ENCODE peak calls at places on chromosomes 5 and 9, in six cellular contexts. M, U, N, F, T and H are unnamed samples.

GRCh38 chr5:125186911-125187375 is 440.5 kb upstream of the ZNF608 start:
- DNase-seq in F (no peak), T (no peak), M (no peak), N (no peak), U (no peak), H (no peak)

GRCh38 chr5:142006363-142007236 is 6.2 kb downstream of the GNPDA1 start:
- DNase-seq in F (no peak), M (no peak), T (no peak), N (no peak), U (no peak), H (peak; percentile 31)

GRCh38 chr9:20898885-20899554 is 132.4 kb downstream of the HACD4 start:
- DNase-seq in T (no peak), M (no peak), F (peak; percentile 70), N (no peak), U (no peak), H (no peak)

GRCh38 chr9:87336914-87337333 is 160.7 kb upstream of the DAPK1 start:
- DNase-seq in F (peak; percentile 77), N (peak; percentile 75), U (peak; percentile 13), T (peak; percentile 41), M (peak; percentile 44), H (peak; percentile 68)

GRCh38 chr9:88732128-88732527 is 197.2 kb downstream of the NXNL2 start:
- DNase-seq in M (no peak), T (no peak), F (peak; percentile 91), U (no peak), N (no peak), H (no peak)

GRCh38 chr9:34986541-34987047 is 3.0 kb upstream of the DNAJB5 start:
- DNase-seq in T (no peak), N (no peak), F (peak; percentile 23), U (no peak), M (no peak), H (peak; percentile 76)

GRCh38 chr5:96823900-96824351 is 16.2 kb upstream of the ERAP1 start:
- DNase-seq in M (peak; percentile 23), N (peak; percentile 25), U (no peak), F (peak; percentile 60), T (no peak), H (no peak)

GRCh38 chr9:19371942-19372341 is 8.1 kb downstream of the RPS6 start:
- DNase-seq in F (no peak), U (no peak), T (no peak), N (no peak), M (no peak), H (peak; percentile 69)

GRCh38 chr5:165863267-165863666 is 2357.8 kb downstream of the MAT2B start:
- DNase-seq in F (no peak), U (no peak), M (no peak), T (no peak), N (no peak), H (no peak)

DNA sequence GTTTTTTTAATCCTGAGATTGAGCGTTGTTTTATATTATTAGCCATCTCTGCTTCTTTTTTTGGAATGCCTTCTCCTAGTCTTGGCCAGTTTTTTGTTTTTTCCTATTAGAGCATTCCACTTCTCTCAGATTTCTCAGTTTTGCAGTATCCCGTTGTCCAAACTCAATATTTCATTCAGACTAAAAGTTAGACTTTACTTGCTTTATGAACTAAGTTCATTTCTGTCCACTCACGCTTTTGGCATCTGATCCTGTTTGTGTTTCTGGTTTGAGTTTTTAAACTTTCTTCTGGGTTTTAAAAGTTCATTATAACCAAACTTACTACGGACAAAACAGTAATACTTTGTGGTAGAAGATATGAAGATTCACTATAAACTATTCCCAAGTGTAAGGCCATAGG is 288.3 kb upstream of the MPDZ start:
- DNase-seq in T (no peak), M (no peak), U (no peak), F (peak; percentile 45), N (no peak), H (no peak)
- H3K4me3 ChIP-seq in T (no peak overlapping the region), M (no peak overlapping the region), U (no peak overlapping the region), F (peak overlapping the region; percentile 20), N (no peak overlapping the region), H (no peak overlapping the region)

GRCh38 chr5:62714246-62714645 is 135.6 kb downstream of the LRRC70 start:
- DNase-seq in M (no peak), U (no peak), T (no peak), F (no peak), N (no peak), H (no peak)

GRCh38 chr5:62718368-62718767 is 139.7 kb downstream of the LRRC70 start:
- DNase-seq in U (no peak), F (no peak), N (no peak), M (no peak), T (peak; percentile 18), H (no peak)

GRCh38 chr5:62720036-62720441 is 141.4 kb downstream of the LRRC70 start:
- DNase-seq in F (peak; percentile 25), U (peak; percentile 34), N (peak; percentile 30), T (peak; percentile 55), M (peak; percentile 37), H (peak; percentile 17)

GRCh38 chr5:62719061-62719730 is 140.6 kb downstream of the LRRC70 start:
- DNase-seq in N (no peak), M (no peak), T (no peak), F (no peak), U (no peak), H (no peak)

DNA sequence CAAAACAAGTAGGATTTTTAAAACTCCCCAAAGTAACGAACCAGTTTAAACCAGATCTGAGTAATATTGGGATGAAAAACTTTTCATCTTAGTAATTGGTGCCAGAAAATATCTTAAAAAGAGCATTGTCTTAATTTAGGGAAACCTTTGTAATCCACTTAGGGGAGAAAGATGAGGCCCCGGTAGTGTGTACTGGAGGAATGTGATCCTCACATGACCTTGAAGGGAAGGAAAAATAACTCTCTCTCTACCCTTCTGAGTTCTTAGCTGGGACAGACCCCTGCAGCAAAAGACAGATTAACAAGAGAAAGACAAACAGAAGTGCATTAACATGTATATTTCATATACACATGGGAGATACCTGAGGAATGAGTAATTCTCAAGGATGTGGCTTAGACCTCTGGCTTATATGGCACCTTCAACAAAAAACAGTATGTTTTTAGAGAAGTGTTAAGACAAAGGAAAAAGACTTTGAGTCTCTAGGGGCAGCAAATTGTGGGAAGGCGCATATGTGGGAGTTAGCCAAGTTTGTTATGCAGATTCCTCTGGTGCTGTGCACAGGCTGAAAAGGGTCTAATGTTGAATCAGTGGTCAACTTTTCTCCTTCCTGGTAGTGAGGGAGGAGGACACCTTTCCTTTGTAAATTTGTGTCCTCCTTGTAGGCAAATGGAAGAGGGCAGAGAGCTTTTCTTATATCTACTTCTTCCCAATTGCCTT is 138.8 kb downstream of the LRRC70 start:
- DNase-seq in U (no peak), F (no peak), N (no peak), M (no peak), T (no peak), H (peak; percentile 51)
- TF ChIP-seq MYC in U (no peak), F (no peak), N (no peak), M (no peak), T (no peak), H (no peak)

DNA sequence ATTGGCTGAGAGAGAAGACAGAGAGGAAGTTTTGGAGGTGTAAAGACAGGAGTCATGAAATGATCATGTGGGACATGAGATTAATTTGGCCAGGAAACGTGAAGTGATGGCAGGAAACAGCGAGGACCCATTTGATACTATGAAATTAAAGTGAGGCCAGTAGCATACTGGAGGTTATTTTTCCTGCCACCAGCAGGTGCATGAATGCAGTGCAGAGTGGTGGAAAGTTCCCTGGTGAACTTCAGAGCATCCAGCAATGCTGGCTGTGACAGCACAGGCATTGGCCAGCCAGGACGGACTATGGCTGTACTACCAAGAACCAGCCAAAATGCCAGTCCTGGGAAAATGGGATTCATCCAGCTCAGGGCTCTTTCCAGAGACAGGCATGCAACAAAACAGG is 152.2 kb downstream of the SYK start:
- DNase-seq in M (no peak), T (no peak), U (no peak), N (no peak), F (no peak), H (no peak)
- TF ChIP-seq CTCF in M (no peak), T (no peak), U (no peak), N (no peak), F (no peak), H (no peak)

GRCh38 chr9:98810106-98810840 is 2.8 kb downstream of the GALNT12 start:
- DNase-seq in N (no peak), F (no peak), M (no peak), T (peak; percentile 62), U (no peak), H (no peak)
- H3K4me3 ChIP-seq in N (no peak overlapping the region), F (no peak overlapping the region), M (no peak overlapping the region), T (no peak overlapping the region), U (no peak overlapping the region), H (no peak overlapping the region)

GRCh38 chr5:43172779-43173178 is 19.2 kb upstream of the NIM1K start:
- DNase-seq in N (no peak), U (no peak), F (no peak), T (no peak), M (no peak), H (no peak)

GRCh38 chr5:43171926-43172325 is 20.1 kb upstream of the NIM1K start:
- DNase-seq in N (no peak), F (peak; percentile 15), U (no peak), M (no peak), T (no peak), H (no peak)

GRCh38 chr5:43179836-43180235 is 12.2 kb upstream of the NIM1K start:
- DNase-seq in N (no peak), M (no peak), U (no peak), F (no peak), T (no peak), H (no peak)

GRCh38 chr5:43171441-43171840 is 20.6 kb upstream of the NIM1K start:
- DNase-seq in T (no peak), F (no peak), U (no peak), N (no peak), M (no peak), H (no peak)

DNA sequence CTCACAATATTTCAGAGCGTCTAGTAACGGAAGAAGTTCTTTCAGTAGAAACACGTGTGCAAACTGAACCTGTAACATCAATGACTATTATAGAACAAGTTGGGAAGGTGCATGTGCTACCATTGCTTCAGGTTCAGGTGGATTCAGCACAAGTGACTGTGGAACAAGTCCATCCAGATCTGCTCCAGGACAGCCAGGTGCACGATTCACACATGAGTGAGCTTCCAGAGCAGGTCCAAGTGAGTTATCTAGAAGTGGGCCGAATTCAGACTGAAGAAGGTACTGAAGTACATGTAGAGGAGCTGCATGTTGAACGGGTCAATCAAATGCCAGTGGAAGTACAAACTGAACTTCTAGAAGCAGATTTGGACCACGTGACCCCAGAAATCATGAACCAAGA is 17.4 kb upstream of the NIM1K start:
- DNase-seq in F (no peak), N (no peak), U (no peak), T (no peak), M (no peak), H (no peak)
- TF ChIP-seq MYC in F (no peak), N (no peak), U (no peak), T (no peak), M (no peak), H (no peak)

DNA sequence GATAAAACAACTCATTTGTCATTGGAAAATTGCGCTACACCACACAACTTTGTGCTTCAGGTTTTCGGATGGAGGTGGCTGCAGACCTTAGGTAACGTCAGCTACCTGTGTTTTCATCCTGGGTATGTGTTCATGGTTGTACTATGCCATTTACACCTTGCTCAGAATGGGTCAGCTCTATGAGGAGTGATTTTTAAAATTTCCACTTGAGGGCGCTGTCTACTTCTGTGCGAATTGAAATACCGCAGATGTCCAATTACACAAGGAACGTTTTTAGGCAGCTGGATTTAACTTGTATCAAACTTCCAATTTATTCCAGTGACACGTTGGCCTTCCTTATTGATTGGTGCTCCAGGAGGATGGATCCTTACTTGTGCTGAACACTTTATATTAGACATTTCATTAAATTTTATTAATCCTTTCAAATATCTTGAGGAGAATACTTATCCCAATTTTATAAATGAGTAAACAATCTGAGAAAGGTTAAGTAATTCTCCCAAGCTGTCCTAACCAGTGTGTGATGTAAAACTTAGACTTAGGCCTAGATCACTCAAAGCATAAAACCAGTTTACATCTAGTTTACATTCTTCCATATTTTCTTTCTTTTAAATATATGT is 23.4 kb downstream of the DMRTA1 start:
- DNase-seq in T (no peak), U (peak; percentile 3), F (peak; percentile 58), M (peak; percentile 30), N (peak; percentile 24), H (no peak)
- TF ChIP-seq CTCF in T (no peak), U (peak; percentile 60), F (peak; percentile 69), M (peak; percentile 82), N (peak; percentile 68), H (no peak)